ENCODE peak calls at places on chromosomes 5 and 9, in seven cellular contexts. W, M, C, B, U, J and Q are unnamed samples. For H3K27me3, the result is how much of the 10 kb centered on the place peaks cover.

GRCh38 chr9:126165755-126166154 is 160.9 kb upstream of the MVB12B start:
- DNase-seq in W (no peak), M (no peak), C (no peak), B (no peak), U (no peak), J (no peak), Q (no peak)

GRCh38 chr9:69817202-69817601 is 3.4 kb upstream of the CFAP95 start:
- DNase-seq in W (no peak), M (no peak), C (peak), B (no peak), U (no peak), J (no peak), Q (no peak)

GRCh38 chr5:156076912-156077311 is 250.1 kb upstream of the SGCD start:
- DNase-seq in W (no peak), M (no peak), C (no peak), B (no peak), U (no peak), J (no peak), Q (no peak)

GRCh38 chr5:121019734-121020133 is 555.6 kb downstream of the PRR16 start:
- DNase-seq in W (no peak), M (no peak), C (no peak), B (no peak), U (no peak), J (no peak), Q (no peak)

GRCh38 chr9:14887149-14887548 is 23.1 kb downstream of the FREM1 start:
- DNase-seq in W (no peak), M (no peak), C (no peak), B (no peak), U (no peak), J (no peak), Q (no peak)

GRCh38 chr5:123305751-123306150 is 117.5 kb downstream of the CEP120 start:
- DNase-seq in W (no peak), M (no peak), C (no peak), B (no peak), U (no peak), J (no peak), Q (no peak)

GRCh38 chr5:151150484-151151262 is 6.9 kb downstream of the ANXA6 start:
- DNase-seq in W (no peak), M (no peak), C (peak), B (peak), U (no peak), J (no peak), Q (peak)

GRCh38 chr9:83508072-83508471 is 30.1 kb downstream of the FRMD3 start:
- DNase-seq in W (no peak), M (no peak), C (no peak), B (no peak), U (no peak), J (no peak), Q (peak)

GRCh38 chr9:121499177-121499426 is 542 bp downstream of the GGTA1 start:
- DNase-seq in W (no peak), M (no peak), C (no peak), B (no peak), U (no peak), J (no peak), Q (no peak)

GRCh38 chr9:11702529-11702928 is 990.7 kb upstream of the TYRP1 start:
- DNase-seq in W (no peak), M (no peak), C (no peak), B (no peak), U (no peak), J (no peak), Q (no peak)

GRCh38 chr5:112210430-112211005 is 208.6 kb downstream of the EPB41L4A start:
- DNase-seq in W (peak), M (peak), C (peak), B (no peak), U (peak), J (no peak), Q (no peak)

GRCh38 chr9:35521708-35522107 is 31.8 kb downstream of the RUSC2 start:
- DNase-seq in W (no peak), M (no peak), C (no peak), B (no peak), U (no peak), J (no peak), Q (no peak)

GRCh38 chr9:71647094-71647591 is 121.2 kb downstream of the CEMIP2 start:
- DNase-seq in W (no peak), M (peak), C (no peak), B (peak), U (peak), J (no peak), Q (peak)

GRCh38 chr5:129991780-129992179 is 87.5 kb downstream of the CHSY3 start:
- DNase-seq in W (no peak), M (no peak), C (no peak), B (no peak), U (no peak), J (no peak), Q (no peak)

GRCh38 chr5:131671994-131672655 is 37.1 kb upstream of the RAPGEF6 start:
- DNase-seq in W (peak), M (no peak), C (no peak), B (no peak), U (peak), J (no peak), Q (no peak)
- TF ChIP-seq REST in W (no peak), M (no peak), C (no peak), B (no peak), U (no peak), J (no peak), Q (no peak)

DNA sequence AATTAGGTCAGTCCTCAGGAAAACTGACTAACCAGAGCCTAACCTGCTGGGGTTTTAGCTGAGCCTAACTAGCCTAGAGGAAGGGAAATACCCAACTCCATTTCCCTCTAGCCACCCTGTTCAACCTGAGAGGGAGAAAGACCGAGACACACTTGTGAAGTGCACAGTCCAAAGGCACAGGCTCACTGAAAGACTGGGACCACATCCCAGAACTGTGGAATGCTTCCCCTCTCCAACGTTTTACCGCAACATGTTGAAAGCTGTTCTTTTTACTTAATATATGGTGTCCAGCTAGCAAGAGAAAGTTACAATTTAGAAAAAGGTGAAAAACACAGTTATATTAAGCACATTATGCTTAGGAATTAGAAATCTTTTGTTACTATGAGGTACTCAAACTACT is 76.8 kb upstream of the SIMC1 start:
- DNase-seq in W (no peak), M (no peak), C (no peak), B (no peak), U (no peak), J (no peak), Q (no peak)
- H3K27me3 ChIP-seq in W (under half), M (under half), C (under half), B (under half), U (under half), J (under half), Q (under half)

GRCh38 chr5:23027830-23028229 is 174.7 kb upstream of the CDH12 start:
- DNase-seq in W (no peak), M (no peak), C (no peak), B (no peak), U (no peak), J (no peak), Q (no peak)
- TF ChIP-seq CTCF in W (no peak), M (no peak), C (no peak), B (no peak), U (no peak), J (no peak), Q (no peak)

GRCh38 chr9:130337318-130337717 is 71.8 kb downstream of the HMCN2 start:
- DNase-seq in W (no peak), M (no peak), C (no peak), B (no peak), U (no peak), J (no peak), Q (no peak)
- TF ChIP-seq REST in W (no peak), M (no peak), C (no peak), B (no peak), U (no peak), J (no peak), Q (no peak)

DNA sequence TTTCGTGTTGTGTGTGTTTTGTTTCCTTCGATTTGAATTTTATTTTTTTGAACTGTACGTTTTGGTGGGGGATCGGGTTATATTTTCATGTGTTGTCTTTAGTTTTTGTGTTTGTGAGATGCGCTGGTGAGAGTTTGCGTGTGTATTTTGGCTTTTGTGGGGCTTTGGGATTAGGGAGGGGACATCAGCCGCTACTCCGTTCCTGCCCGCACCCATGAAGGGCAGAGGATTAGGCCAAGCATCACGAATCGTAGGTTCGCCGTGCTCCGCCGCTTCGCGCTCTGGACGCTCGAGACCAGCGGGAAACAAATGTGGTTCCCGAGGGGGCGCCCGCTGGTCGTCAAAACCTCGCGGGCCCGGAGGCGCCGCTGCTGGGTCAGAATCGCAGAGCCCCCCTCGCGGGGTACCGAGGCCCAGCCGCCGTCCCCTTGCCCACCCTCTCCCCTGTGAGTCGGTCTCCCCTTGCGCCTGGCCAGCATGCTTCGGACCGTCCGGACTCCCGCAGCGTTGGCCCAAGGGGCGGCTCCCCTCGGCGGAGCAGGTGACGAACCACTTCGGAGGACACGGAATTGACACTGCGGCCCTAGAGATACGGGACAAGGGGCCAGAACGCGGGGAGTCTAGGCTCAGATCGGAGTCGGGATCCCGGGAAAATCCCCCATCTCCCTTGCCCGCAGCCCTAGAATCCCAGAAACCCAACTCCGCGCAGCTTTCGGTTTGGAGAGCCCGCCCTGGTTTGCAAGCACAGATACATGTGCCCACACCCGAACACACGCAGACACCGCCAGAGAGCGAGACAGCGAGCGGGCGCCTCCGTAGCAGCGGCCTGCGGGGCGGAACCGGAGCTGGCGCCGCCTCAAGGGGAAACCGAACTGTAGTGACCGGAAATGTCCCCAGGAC is 2.4 kb upstream of the PAX5 start:
- DNase-seq in W (no peak), M (no peak), C (peak), B (no peak), U (peak), J (no peak), Q (peak)
- H3K27me3 ChIP-seq in W (under half), M (under half), C (half or more), B (under half), U (half or more), J (under half), Q (half or more)

GRCh38 chr5:6399978-6400910 is 21.9 kb upstream of the MED10 start:
- DNase-seq in W (no peak), M (no peak), C (no peak), B (no peak), U (no peak), J (no peak), Q (no peak)

GRCh38 chr5:6398570-6399230 is 20.4 kb upstream of the MED10 start:
- DNase-seq in W (no peak), M (no peak), C (no peak), B (no peak), U (no peak), J (no peak), Q (no peak)

GRCh38 chr5:6402939-6403338 is 24.6 kb upstream of the MED10 start:
- DNase-seq in W (no peak), M (no peak), C (no peak), B (peak), U (no peak), J (no peak), Q (no peak)

GRCh38 chr5:6403416-6403815 is 25.1 kb upstream of the MED10 start:
- DNase-seq in W (no peak), M (no peak), C (no peak), B (no peak), U (no peak), J (no peak), Q (no peak)

DNA sequence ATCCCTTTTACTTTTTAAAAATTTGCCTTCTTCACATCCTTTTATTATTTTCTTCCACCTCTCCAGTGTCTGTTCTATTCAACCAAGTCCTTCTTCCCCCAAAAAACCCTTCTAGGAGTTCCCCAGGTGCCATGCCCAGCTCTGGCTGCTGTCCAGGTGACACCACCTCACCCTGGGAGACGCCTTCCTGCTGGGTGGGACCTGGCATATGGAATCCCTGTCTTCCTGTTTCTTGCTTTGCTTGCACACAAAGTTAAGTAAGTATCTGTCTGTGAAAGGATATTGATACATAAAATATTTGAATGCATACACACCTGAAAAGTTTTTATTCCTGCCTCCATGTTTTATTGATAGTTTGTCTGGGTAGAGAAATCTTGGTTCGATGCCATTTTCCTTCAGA is 23.1 kb upstream of the MED10 start:
- DNase-seq in W (no peak), M (no peak), C (no peak), B (no peak), U (no peak), J (no peak), Q (no peak)
- TF ChIP-seq CTCF in W (no peak), M (no peak), C (no peak), B (no peak), U (no peak), J (no peak), Q (no peak)

GRCh38 chr5:2106721-2107120 is 224.0 kb upstream of the IRX4 start:
- DNase-seq in W (no peak), M (no peak), C (no peak), B (no peak), U (no peak), J (no peak), Q (no peak)

GRCh38 chr5:2102821-2103776 is 220.4 kb upstream of the IRX4 start:
- DNase-seq in W (no peak), M (no peak), C (no peak), B (no peak), U (no peak), J (no peak), Q (no peak)

GRCh38 chr5:2103940-2104339 is 221.2 kb upstream of the IRX4 start:
- DNase-seq in W (no peak), M (no peak), C (no peak), B (no peak), U (no peak), J (no peak), Q (no peak)

GRCh38 chr5:2101685-2102084 is 219.0 kb upstream of the IRX4 start:
- DNase-seq in W (no peak), M (no peak), C (no peak), B (no peak), U (no peak), J (no peak), Q (no peak)

DNA sequence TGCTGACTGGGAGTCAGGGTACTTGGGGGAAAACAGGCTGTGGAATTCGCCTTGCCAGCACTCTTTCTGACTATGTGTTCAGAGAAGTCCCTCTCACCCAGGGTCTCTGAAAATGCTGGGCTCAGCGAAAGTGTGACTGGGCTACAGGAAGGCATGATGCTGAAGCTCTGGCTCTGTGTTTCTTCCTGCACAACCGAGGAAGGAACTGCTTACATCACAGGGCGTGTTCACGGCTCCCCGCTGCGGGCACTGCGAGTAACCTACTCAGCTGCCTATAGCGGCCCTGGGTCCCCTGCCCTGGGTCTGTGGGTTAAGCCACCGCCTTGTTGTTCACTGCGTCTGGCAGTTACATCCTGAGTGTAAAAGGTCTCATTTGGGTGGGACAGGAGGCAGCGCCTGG is 222.4 kb upstream of the IRX4 start:
- DNase-seq in W (no peak), M (no peak), C (no peak), B (no peak), U (no peak), J (no peak), Q (no peak)
- TF ChIP-seq REST in W (no peak), M (no peak), C (no peak), B (no peak), U (no peak), J (no peak), Q (no peak)

DNA sequence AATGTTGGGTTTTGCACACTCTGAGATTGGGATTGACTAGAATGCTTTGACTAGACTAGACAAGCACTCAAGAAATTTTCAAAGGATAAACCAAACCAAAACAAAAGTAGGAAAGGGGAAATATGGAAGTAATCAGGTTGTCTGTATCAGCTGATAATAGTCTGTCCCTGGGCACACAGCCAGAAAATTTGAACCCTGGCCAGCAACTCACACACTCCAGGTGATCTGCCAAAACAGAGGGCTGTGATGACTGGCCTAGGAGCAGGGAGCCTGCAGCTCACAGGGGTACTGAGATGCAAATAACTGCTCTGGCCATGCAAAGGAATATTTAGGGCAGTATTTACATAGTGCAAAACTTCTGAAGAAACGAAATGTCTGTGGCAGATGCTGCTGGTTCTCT is 112.3 kb upstream of the SMIM23 start:
- DNase-seq in W (no peak), M (no peak), C (peak), B (no peak), U (no peak), J (no peak), Q (no peak)
- H3K27me3 ChIP-seq in W (under half), M (under half), C (under half), B (under half), U (under half), J (under half), Q (under half)

GRCh38 chr5:142178651-142179050 is 70.1 kb downstream of the NDFIP1 start:
- DNase-seq in W (no peak), M (no peak), C (no peak), B (no peak), U (no peak), J (no peak), Q (no peak)

GRCh38 chr5:142181547-142182191 is 73.1 kb downstream of the NDFIP1 start:
- DNase-seq in W (peak), M (no peak), C (no peak), B (no peak), U (peak), J (no peak), Q (no peak)

GRCh38 chr5:142181096-142181495 is 72.5 kb downstream of the NDFIP1 start:
- DNase-seq in W (no peak), M (no peak), C (no peak), B (no peak), U (peak), J (no peak), Q (no peak)

GRCh38 chr5:142182840-142183239 is 74.3 kb downstream of the NDFIP1 start:
- DNase-seq in W (no peak), M (no peak), C (peak), B (no peak), U (no peak), J (no peak), Q (no peak)

GRCh38 chr5:142179776-142180387 is 71.3 kb downstream of the NDFIP1 start:
- DNase-seq in W (no peak), M (no peak), C (peak), B (no peak), U (no peak), J (no peak), Q (no peak)
- TF ChIP-seq CTCF in W (no peak), M (no peak), C (no peak), B (no peak), U (no peak), J (no peak), Q (no peak)